ENCODE peak calls at places on chromosomes 5 and 9, in six cellular contexts. P is mesothelial cell of epicardium; X is NCI-H1694 treated with DMSO at 0.1 percent for 48 hours; V is NCI-H1092 treated with DMSO at 0.1 percent for 48 hours; Y is astrocyte of the spinal cord; C is stimulated activated naive CD8-positive, alpha-beta T cell treated with anti-CD3 and anti-CD28 coated beads, Interleukin-15, amount 100 ng/mL, for 72 hours. Q is an unnamed sample.
A peak's percentile ranks its signal among the peaks of the same experiment; 100 is the strongest.

GRCh38 chr5:37090781-37091180 is 158.4 kb downstream of the CPLANE1 start:
- DNase-seq in P (no peak), X (no peak), V (no peak), Y (no peak), C (no peak), Q (no peak)

GRCh38 chr5:53233653-53234405 is 124.3 kb upstream of the MOCS2 start:
- DNase-seq in P (no peak), X (no peak), V (no peak), Y (no peak), C (no peak), Q (no peak)

GRCh38 chr9:109868222-109868621 is 88.2 kb downstream of the PALM2AKAP2 start:
- DNase-seq in P (no peak), X (no peak), V (no peak), Y (peak; percentile 23), C (no peak), Q (peak; percentile 70)

GRCh38 chr9:73114058-73114457 is 37.6 kb upstream of the ANXA1 start:
- DNase-seq in P (no peak), X (no peak), V (no peak), Y (no peak), C (no peak), Q (no peak)

GRCh38 chr9:33800886-33801285 is 5.5 kb downstream of the PRSS3 start:
- DNase-seq in P (no peak), X (no peak), V (no peak), Y (no peak), C (no peak), Q (peak; percentile 65)

GRCh38 chr5:157269165-157269671 is 3.3 kb downstream of the CYFIP2 start:
- DNase-seq in P (no peak), X (no peak), V (no peak), Y (no peak), C (peak; percentile 31), Q (no peak)

GRCh38 chr5:180437336-180437735 is 56.8 kb upstream of the CNOT6 start:
- DNase-seq in P (no peak), X (no peak), V (no peak), Y (no peak), C (no peak), Q (no peak)

GRCh38 chr5:146883496-146883895 is 4.9 kb upstream of the PPP2R2B start:
- DNase-seq in P (no peak), X (no peak), V (no peak), Y (no peak), C (no peak), Q (no peak)

GRCh38 chr5:179387151-179388110 is 42.2 kb upstream of the ADAMTS2 start:
- DNase-seq in P (peak; percentile 20), X (no peak), V (no peak), Y (no peak), C (no peak), Q (no peak)

GRCh38 chr5:162990063-162990462 is 447.3 kb upstream of the CCNG1 start:
- DNase-seq in P (no peak), X (no peak), V (no peak), Y (no peak), C (no peak), Q (peak; percentile 56)

GRCh38 chr5:54180616-54181015 is 129.8 kb downstream of the ARL15 start:
- DNase-seq in P (no peak), X (no peak), V (no peak), Y (peak; percentile 8), C (no peak), Q (no peak)

GRCh38 chr5:113378081-113378480 is 56.7 kb downstream of the TSSK1B start:
- DNase-seq in P (no peak), X (no peak), V (no peak), Y (no peak), C (no peak), Q (no peak)

GRCh38 chr5:146344155-146345118 is 5.8 kb downstream of the POU4F3 start:
- DNase-seq in P (no peak), X (no peak), V (no peak), Y (no peak), C (no peak), Q (no peak)

GRCh38 chr5:168656633-168657032 is 77.5 kb upstream of the PANK3 start:
- DNase-seq in P (no peak), X (no peak), V (peak; percentile 24), Y (no peak), C (no peak), Q (no peak)

GRCh38 chr5:178555771-178556211 is 34.4 kb downstream of the COL23A1 start:
- DNase-seq in P (no peak), X (no peak), V (no peak), Y (no peak), C (no peak), Q (no peak)

GRCh38 chr5:56814963-56815656 is at the start of gene MAP3K1:
- DNase-seq in P (peak; percentile 84), X (peak; percentile 5), V (peak; percentile 55), Y (peak; percentile 59), C (peak; percentile 79), Q (peak; percentile 86)

GRCh38 chr5:76983468-76983867 is 30.6 kb downstream of the CRHBP start:
- DNase-seq in P (no peak), X (no peak), V (no peak), Y (no peak), C (no peak), Q (no peak)

GRCh38 chr5:102931085-102931484 is 176.0 kb downstream of the PAM start:
- DNase-seq in P (no peak), X (no peak), V (no peak), Y (no peak), C (no peak), Q (no peak)

GRCh38 chr5:114407783-114408182 is 45.9 kb downstream of the KCNN2 start:
- DNase-seq in P (no peak), X (no peak), V (no peak), Y (no peak), C (no peak), Q (peak; percentile 10)

GRCh38 chr9:5184776-5185175 is 663 bp downstream of the INSL6 start:
- DNase-seq in P (no peak), X (no peak), V (no peak), Y (no peak), C (no peak), Q (no peak)

GRCh38 chr5:117318528-117318927 is 743.9 kb upstream of the SEMA6A start:
- DNase-seq in P (no peak), X (no peak), V (no peak), Y (no peak), C (no peak), Q (no peak)

GRCh38 chr5:79173626-79174025 is 62.0 kb downstream of the BHMT start:
- DNase-seq in P (no peak), X (no peak), V (no peak), Y (no peak), C (no peak), Q (no peak)

GRCh38 chr5:64947801-64948200 is 179.1 kb downstream of the CWC27 start:
- DNase-seq in P (no peak), X (no peak), V (no peak), Y (no peak), C (no peak), Q (no peak)

GRCh38 chr5:167346461-167346860 is 945.0 kb upstream of the WWC1 start:
- DNase-seq in P (no peak), X (no peak), V (no peak), Y (no peak), C (no peak), Q (no peak)

GRCh38 chr5:54186108-54186507 is 124.3 kb downstream of the ARL15 start:
- DNase-seq in P (no peak), X (no peak), V (no peak), Y (no peak), C (no peak), Q (no peak)

GRCh38 chr9:125370786-125371185 is 109.2 kb downstream of the GAPVD1 start:
- DNase-seq in P (no peak), X (no peak), V (no peak), Y (no peak), C (no peak), Q (no peak)

GRCh38 chr9:126164796-126165525 is 161.7 kb upstream of the MVB12B start:
- DNase-seq in P (peak; percentile 13), X (no peak), V (no peak), Y (no peak), C (no peak), Q (no peak)

GRCh38 chr5:150510460-150511263 is 2.7 kb downstream of the NDST1 start:
- DNase-seq in P (no peak), X (no peak), V (no peak), Y (peak; percentile 29), C (no peak), Q (no peak)

GRCh38 chr5:143594913-143595818 is 191.7 kb upstream of the NR3C1 start:
- DNase-seq in P (no peak), X (no peak), V (no peak), Y (peak; percentile 31), C (no peak), Q (no peak)

GRCh38 chr5:174514983-174515394 is 209.4 kb upstream of the MSX2 start:
- DNase-seq in P (no peak), X (no peak), V (no peak), Y (no peak), C (no peak), Q (peak; percentile 17)

GRCh38 chr9:19048966-19049871 is at the start of gene RRAGA:
- DNase-seq in P (peak; percentile 96), X (peak; percentile 92), V (peak; percentile 99), Y (peak; percentile 97), C (peak; percentile 96), Q (peak; percentile 92)

GRCh38 chr9:108586451-108586850 is 269.3 kb downstream of the ACTL7B start:
- DNase-seq in P (no peak), X (no peak), V (no peak), Y (no peak), C (no peak), Q (no peak)

GRCh38 chr5:3481175-3481574 is 114.5 kb upstream of the IRX1 start:
- DNase-seq in P (no peak), X (no peak), V (no peak), Y (no peak), C (no peak), Q (no peak)

GRCh38 chr9:135547756-135548736 is 2.1 kb downstream of the OBP2A start:
- DNase-seq in P (peak; percentile 17), X (no peak), V (no peak), Y (no peak), C (no peak), Q (no peak)

GRCh38 chr5:17723876-17724275 is 89.6 kb downstream of the TAF11L14 start:
- DNase-seq in P (no peak), X (no peak), V (no peak), Y (no peak), C (no peak), Q (no peak)

GRCh38 chr9:114733814-114734213 is 51.8 kb upstream of the TEX48 start:
- DNase-seq in P (no peak), X (no peak), V (no peak), Y (peak; percentile 43), C (peak; percentile 53), Q (no peak)

Q was measured in cerebellum.